ENCODE peak calls at places on chromosomes 4 and X, in seven cellular contexts. M, G, K, J, H, O and X are unnamed samples.
A peak's percentile ranks its signal among the peaks of the same experiment; 100 is the strongest.

GRCh38 chrX:3711331-3711917 is 2.0 kb downstream of the PRKX start:
- DNase-seq in J (peak; percentile 14), G (no peak), O (no peak), K (no peak), M (no peak), H (peak; percentile 25), X (peak; percentile 23)

GRCh38 chrX:2691543-2692220 is 587 bp downstream of the CD99 start:
- DNase-seq in G (peak; percentile 29), O (no peak), J (peak; percentile 47), H (peak; percentile 41), K (peak; percentile 82), M (peak; percentile 76), X (peak; percentile 45)

GRCh38 chr4:57020467-57021101 is 41.9 kb downstream of the POLR2B start:
- DNase-seq in M (no peak), O (no peak), H (no peak), K (no peak), J (no peak), G (no peak), X (no peak)

GRCh38 chr4:5143940-5144339 is 92.7 kb downstream of the STK32B start:
- DNase-seq in J (no peak), M (no peak), K (no peak), O (no peak), H (no peak), G (no peak), X (no peak)

GRCh38 chr4:78119698-78120097 is 62.6 kb downstream of the FRAS1 start:
- DNase-seq in H (no peak), O (no peak), G (no peak), M (no peak), K (no peak), J (no peak), X (no peak)

GRCh38 chr4:88535090-88535755 is 11.6 kb upstream of the PYURF start:
- DNase-seq in H (no peak), J (no peak), G (no peak), K (no peak), O (no peak), M (no peak), X (no peak)

GRCh38 chrX:87808576-87809243 is 291.1 kb downstream of the KLHL4 start:
- DNase-seq in M (no peak), K (no peak), O (no peak), H (no peak), J (no peak), G (no peak), X (no peak)

GRCh38 chr4:118834070-118834469 is 1.9 kb downstream of the SEC24D start:
- DNase-seq in O (peak; percentile 23), G (no peak), M (no peak), J (no peak), H (no peak), K (no peak), X (no peak)

GRCh38 chrX:21374163-21374993 is at the start of gene CNKSR2:
- DNase-seq in H (peak; percentile 47), O (peak; percentile 87), K (peak; percentile 55), J (no peak), G (peak; percentile 65), M (peak; percentile 75), X (no peak)

GRCh38 chrX:125436855-125437254 is 117.2 kb downstream of the TEX13C start:
- DNase-seq in G (no peak), J (peak; percentile 10), H (no peak), O (no peak), M (no peak), K (no peak), X (no peak)

GRCh38 chrX:131063613-131064012 is 5.5 kb downstream of the ARHGAP36 start:
- DNase-seq in O (peak; percentile 49), M (no peak), J (peak; percentile 20), K (no peak), G (no peak), H (no peak), X (no peak)

DNA sequence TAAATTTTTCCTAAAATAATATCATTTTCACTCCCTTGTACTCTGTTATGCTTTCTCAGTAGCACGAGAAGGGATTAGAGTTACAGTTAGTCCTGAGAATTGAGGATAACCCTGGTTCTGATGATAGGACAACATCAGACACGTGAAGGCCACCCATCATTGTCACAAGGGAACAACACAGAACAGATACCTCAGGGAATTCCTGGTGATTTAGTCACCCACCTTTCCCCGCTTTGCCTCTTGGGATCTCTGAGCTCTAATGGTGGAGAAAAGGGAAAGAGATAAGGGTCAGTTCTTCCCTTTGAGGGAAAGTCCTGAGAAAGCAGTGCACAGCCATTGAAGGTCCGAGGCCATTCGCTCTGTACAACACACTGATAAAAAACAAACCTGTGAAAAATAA is 112.3 kb upstream of the GALNT7 start:
- DNase-seq in G (no peak), O (no peak), M (no peak), J (no peak), H (no peak), K (no peak), X (no peak)
- TF ChIP-seq EP300 in G (no peak), O (no peak), M (no peak), J (no peak), H (no peak), K (no peak), X (no peak)

DNA sequence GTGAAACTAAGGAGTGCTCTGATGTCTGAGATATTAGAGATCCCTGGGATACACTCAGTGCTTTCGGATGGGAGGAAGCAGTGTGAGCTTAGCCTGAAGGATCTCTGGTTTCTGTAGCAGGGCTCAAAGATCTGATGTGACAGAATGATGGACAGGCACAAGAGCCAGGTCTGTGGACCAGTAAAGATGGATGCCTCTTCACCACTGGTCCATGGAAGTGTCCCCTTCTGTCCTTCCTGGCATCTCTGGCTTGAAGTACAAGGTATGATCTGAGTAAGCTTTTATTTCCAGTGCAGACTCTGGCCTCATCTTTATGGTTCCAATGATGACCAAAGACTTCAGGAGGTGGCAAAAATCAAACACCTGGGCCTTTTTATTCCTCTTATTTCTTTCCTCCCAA is 88.1 kb downstream of the TBC1D9 start:
- DNase-seq in K (no peak), O (no peak), H (no peak), G (no peak), M (no peak), J (no peak), X (no peak)
- TF ChIP-seq POLR2AphosphoS5 in K (no peak), O (no peak), H (no peak), G (no peak), M (no peak), J (no peak), X (no peak)

DNA sequence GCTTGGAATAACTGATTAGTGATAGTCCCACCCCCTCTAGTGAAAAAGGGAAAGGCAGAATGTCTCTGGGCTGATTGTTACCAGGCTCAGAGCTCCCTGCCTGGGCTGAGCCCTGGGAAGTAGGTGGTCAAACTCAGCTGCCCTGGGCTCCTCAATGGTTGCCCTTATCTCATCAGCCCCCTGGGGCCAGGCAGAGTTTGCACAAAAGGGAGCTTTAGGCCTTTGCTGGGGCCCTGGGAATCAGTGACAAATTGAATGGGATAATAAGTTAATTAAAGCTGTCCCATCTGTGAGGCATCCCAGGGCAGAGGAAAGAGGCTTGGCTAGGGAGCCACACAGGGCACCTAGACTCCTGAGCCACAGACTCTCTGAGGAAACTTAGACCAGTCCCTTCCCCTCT is 89.0 kb downstream of the EFNB1 start:
- DNase-seq in H (no peak), G (no peak), K (no peak), M (no peak), O (peak; percentile 47), J (no peak), X (no peak)
- H3K4me1 ChIP-seq in H (no peaks in the 10 kb centered on the region), G (no peaks in the 10 kb centered on the region), K (no peaks in the 10 kb centered on the region), M (no peaks in the 10 kb centered on the region), O (peaks cover 7% of the 10 kb centered on the region), J (no peaks in the 10 kb centered on the region), X (no peaks in the 10 kb centered on the region)

DNA sequence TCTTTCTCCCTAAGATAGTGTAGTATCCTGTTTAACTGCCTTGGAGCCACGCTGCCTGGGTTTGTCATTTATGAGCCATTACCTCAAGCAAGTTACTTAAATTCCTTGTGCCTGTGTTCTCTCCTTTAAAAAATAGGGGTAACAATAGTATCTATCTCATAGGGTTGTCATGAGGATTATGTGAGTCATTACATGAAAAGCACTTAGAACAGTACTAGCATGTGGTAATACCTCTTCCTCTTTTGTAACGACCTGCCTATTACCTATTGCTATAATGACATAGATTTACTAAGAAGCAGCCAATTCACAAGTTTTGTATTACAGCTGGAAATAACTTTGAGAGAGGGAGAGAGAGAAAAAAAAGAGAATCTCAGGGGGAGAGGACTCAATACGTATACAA is 834.7 kb downstream of the RAPGEF2 start:
- DNase-seq in K (no peak), O (no peak), J (no peak), G (no peak), M (no peak), H (no peak), X (no peak)
- TF ChIP-seq EP300 in K (no peak), O (no peak), J (no peak), G (no peak), M (no peak), H (no peak), X (no peak)

GRCh38 chr4:26583865-26584652 is at the start of gene TBC1D19:
- DNase-seq in K (peak; percentile 91), J (peak; percentile 73), H (peak; percentile 90), G (peak; percentile 91), M (peak; percentile 95), O (peak; percentile 86), X (peak; percentile 92)
- TF ChIP-seq POLR2AphosphoS5 in K (no peak), J (peak; percentile 56), H (peak; percentile 55), G (peak; percentile 42), M (peak; percentile 59), O (peak; percentile 81), X (peak; percentile 55)